ENCODE peak calls at places on chromosome 19, in five cellular contexts. One of them, this sample, is unnamed. For H3K4me1, the result is how much of the 10 kb centered on the place peaks cover.

GRCh38 chr19:32396046-32396652 is 9.4 kb upstream of the DPY19L3 start:
- DNase-seq in H1: no peak
- DNase-seq in HepG2: no peak
- DNase-seq in SK-N-SH: no peak
- DNase-seq in GM12878: no peak
- DNase-seq in this sample: no peak

GRCh38 chr19:34493649-34494044 is 12.1 kb downstream of the WTIP start:
- DNase-seq in SK-N-SH: no peak
- DNase-seq in HepG2: no peak
- DNase-seq in GM12878: no peak
- DNase-seq in H1: no peak
- DNase-seq in this sample: no peak

GRCh38 chr19:55251296-55252081 is 7.3 kb downstream of the PPP6R1 start:
- DNase-seq in HepG2: no peak
- DNase-seq in H1: no peak
- DNase-seq in SK-N-SH: peak
- DNase-seq in GM12878: no peak
- DNase-seq in this sample: no peak

GRCh38 chr19:10219678-10220077 is 11.5 kb downstream of the S1PR2 start:
- DNase-seq in GM12878: peak
- DNase-seq in HepG2: peak
- DNase-seq in SK-N-SH: no peak
- DNase-seq in H1: no peak
- DNase-seq in this sample: peak

GRCh38 chr19:31350693-31351211 is 1.5 kb upstream of the TSHZ3 start:
- DNase-seq in GM12878: no peak
- DNase-seq in HepG2: no peak
- DNase-seq in SK-N-SH: peak
- DNase-seq in H1: peak
- DNase-seq in this sample: no peak

GRCh38 chr19:6713773-6714692 is 6.4 kb downstream of the C3 start:
- DNase-seq in SK-N-SH: no peak
- DNase-seq in H1: no peak
- DNase-seq in GM12878: no peak
- DNase-seq in HepG2: no peak
- DNase-seq in this sample: no peak

GRCh38 chr19:29687244-29687896 is 22.1 kb downstream of the PLEKHF1 start:
- DNase-seq in HepG2: no peak
- DNase-seq in GM12878: no peak
- DNase-seq in H1: no peak
- DNase-seq in SK-N-SH: no peak
- DNase-seq in this sample: no peak

GRCh38 chr19:58561373-58562125 is 3.1 kb upstream of the UBE2M start:
- DNase-seq in H1: no peak
- DNase-seq in GM12878: no peak
- DNase-seq in HepG2: no peak
- DNase-seq in SK-N-SH: no peak
- DNase-seq in this sample: no peak

GRCh38 chr19:15265849-15266248 is 33.6 kb upstream of the EPHX3 start:
- DNase-seq in SK-N-SH: peak
- DNase-seq in GM12878: no peak
- DNase-seq in HepG2: no peak
- DNase-seq in H1: no peak
- DNase-seq in this sample: no peak

GRCh38 chr19:7971553-7972520 is 28.4 kb upstream of the TIMM44 start:
- DNase-seq in GM12878: no peak
- DNase-seq in SK-N-SH: no peak
- DNase-seq in H1: no peak
- DNase-seq in HepG2: no peak
- DNase-seq in this sample: no peak

GRCh38 chr19:53621885-53622710 is 9.7 kb upstream of the DPRX start:
- DNase-seq in HepG2: peak
- DNase-seq in H1: no peak
- DNase-seq in SK-N-SH: no peak
- DNase-seq in GM12878: no peak
- DNase-seq in this sample: peak

DNA sequence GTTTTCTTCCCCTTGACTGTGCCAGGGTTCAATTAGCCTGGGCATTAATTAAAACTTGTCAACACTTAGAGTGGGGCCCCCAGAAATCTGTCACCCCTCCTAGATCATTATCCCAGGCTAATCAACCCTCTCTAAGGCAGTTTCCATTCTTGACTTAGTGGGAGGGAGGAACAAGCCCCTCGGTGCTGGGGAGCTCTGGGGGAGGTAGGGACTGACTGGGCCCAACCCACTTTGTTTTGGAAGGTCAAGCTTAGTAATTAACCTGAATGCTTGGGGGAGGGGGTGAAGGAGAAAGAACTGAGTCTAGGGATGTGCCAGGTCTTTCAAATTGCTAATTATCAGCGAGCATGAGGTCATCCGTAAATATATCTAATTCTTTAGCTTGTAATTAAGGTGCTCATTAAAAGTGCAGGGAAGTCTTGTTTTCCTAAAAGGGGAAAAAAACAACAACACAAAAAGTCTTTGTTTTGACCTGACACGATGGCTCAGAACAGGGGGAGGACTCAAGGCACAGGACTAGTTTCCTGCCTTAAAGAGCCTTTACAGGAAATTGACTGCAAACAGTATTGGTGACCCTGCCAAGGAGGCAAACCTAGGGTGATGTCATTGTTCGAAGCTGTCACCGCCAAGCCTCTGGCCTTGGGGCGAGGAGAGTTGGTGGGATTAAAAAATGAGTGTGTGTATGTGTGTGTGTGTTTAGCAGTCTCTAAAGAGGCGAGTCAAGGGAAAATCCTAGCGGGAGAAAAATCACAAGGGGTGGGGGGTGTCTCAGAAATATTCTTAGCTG is 19.4 kb downstream of the ACTN4 start:
- DNase-seq in H1: no peak
- DNase-seq in GM12878: no peak
- DNase-seq in HepG2: no peak
- DNase-seq in SK-N-SH: no peak
- DNase-seq in this sample: peak
- TF ChIP-seq YY1 in H1: no peak
- TF ChIP-seq YY1 in GM12878: no peak
- TF ChIP-seq YY1 in HepG2: no peak
- TF ChIP-seq YY1 in SK-N-SH: no peak
- TF ChIP-seq YY1 in this sample: no peak

DNA sequence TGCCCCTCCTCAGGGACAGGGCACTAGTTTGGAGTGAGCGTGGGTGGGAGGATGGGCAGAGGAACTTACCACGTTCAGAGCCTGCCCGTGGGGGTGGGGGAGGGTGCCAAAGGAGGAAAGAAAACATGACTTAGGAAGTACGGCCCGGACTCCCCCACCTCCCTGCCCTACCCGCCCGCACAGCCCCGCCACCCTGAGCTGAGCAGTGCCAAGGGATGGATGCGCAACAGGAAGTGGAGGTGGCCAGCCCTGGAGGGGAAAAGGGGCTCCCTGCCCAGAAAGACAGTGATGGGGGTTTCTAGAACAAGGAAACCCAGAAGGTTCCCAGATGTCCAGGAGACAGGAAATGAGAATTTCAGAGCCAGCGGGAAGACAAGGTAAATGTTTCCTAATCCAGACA is 6.3 kb downstream of the TEAD2 start:
- DNase-seq in SK-N-SH: no peak
- DNase-seq in GM12878: no peak
- DNase-seq in H1: no peak
- DNase-seq in HepG2: no peak
- DNase-seq in this sample: no peak
- H3K9ac ChIP-seq in SK-N-SH: no peak
- H3K9ac ChIP-seq in GM12878: no peak
- H3K9ac ChIP-seq in H1: no peak
- H3K9ac ChIP-seq in HepG2: peak
- H3K9ac ChIP-seq in this sample: no peak

GRCh38 chr19:18304194-18304495 is 18.7 kb downstream of the LSM4 start:
- DNase-seq in H1: no peak
- DNase-seq in GM12878: no peak
- DNase-seq in HepG2: no peak
- DNase-seq in SK-N-SH: no peak
- DNase-seq in this sample: no peak
- H3K4me1 ChIP-seq in H1: under half
- H3K4me1 ChIP-seq in GM12878: under half
- H3K4me1 ChIP-seq in HepG2: half or more
- H3K4me1 ChIP-seq in SK-N-SH: under half
- H3K4me1 ChIP-seq in this sample: under half

DNA sequence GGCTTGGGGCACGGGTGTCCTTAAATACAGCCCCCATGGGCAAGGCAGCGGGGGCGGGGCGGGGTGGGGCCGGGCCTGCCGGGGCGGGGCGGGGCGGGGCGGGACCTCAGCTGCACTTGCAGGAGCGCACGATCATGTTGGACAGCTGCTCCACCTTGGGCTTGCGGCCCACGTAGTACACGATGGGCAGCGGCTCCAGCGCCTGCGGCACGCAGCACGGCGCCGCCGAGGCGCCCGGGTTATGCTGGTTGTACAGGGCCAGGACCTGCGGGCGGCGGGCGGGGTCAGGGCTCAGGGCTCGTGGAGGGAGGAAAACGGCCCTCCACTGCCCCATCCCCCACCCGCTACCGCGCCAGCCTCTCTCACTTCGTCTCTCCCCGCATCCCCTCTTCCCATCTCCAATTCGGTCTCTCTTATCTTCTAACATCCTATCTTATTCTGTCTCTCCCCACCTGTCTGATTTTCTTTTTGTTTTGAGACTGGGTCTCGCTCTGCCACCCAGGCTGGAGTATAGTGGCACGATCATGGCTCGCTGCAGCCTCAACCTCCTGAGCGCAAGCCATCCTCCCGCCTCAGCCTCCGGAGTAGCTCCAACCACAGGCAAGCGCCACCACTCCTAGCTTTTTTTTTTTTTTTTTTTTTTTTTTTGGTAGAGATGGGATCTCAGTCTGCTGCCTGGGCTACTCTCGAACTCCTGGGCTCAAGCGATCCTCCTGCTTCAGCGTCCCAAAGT is 21.1 kb downstream of the CCDC97 start:
- DNase-seq in H1: no peak
- DNase-seq in GM12878: no peak
- DNase-seq in HepG2: no peak
- DNase-seq in SK-N-SH: peak
- DNase-seq in this sample: no peak
- TF ChIP-seq YY1 in H1: no peak
- TF ChIP-seq YY1 in GM12878: no peak
- TF ChIP-seq YY1 in HepG2: no peak
- TF ChIP-seq YY1 in SK-N-SH: no peak
- TF ChIP-seq YY1 in this sample: no peak

GRCh38 chr19:13835791-13836723 is 40.8 kb downstream of the ZSWIM4 start:
- DNase-seq in GM12878: no peak
- DNase-seq in SK-N-SH: no peak
- DNase-seq in H1: no peak
- DNase-seq in HepG2: no peak
- DNase-seq in this sample: no peak
- H3K9ac ChIP-seq in GM12878: no peak
- H3K9ac ChIP-seq in SK-N-SH: peak
- H3K9ac ChIP-seq in H1: no peak
- H3K9ac ChIP-seq in HepG2: no peak
- H3K9ac ChIP-seq in this sample: peak

GRCh38 chr19:46717034-46717715 is at the start of gene PRKD2:
- DNase-seq in HepG2: peak
- DNase-seq in GM12878: no peak
- DNase-seq in SK-N-SH: peak
- DNase-seq in H1: peak
- DNase-seq in this sample: peak

GRCh38 chr19:46714523-46715106 is 2.3 kb downstream of the PRKD2 start:
- DNase-seq in HepG2: no peak
- DNase-seq in SK-N-SH: no peak
- DNase-seq in H1: peak
- DNase-seq in GM12878: no peak
- DNase-seq in this sample: no peak

GRCh38 chr19:46716672-46717033 is 261 bp downstream of the PRKD2 start:
- DNase-seq in H1: no peak
- DNase-seq in GM12878: no peak
- DNase-seq in HepG2: no peak
- DNase-seq in SK-N-SH: no peak
- DNase-seq in this sample: no peak

GRCh38 chr19:46715620-46716012 is 1.3 kb downstream of the PRKD2 start:
- DNase-seq in GM12878: no peak
- DNase-seq in H1: no peak
- DNase-seq in HepG2: no peak
- DNase-seq in SK-N-SH: no peak
- DNase-seq in this sample: no peak

GRCh38 chr19:46716013-46716671 is 772 bp downstream of the PRKD2 start:
- DNase-seq in SK-N-SH: peak
- DNase-seq in GM12878: no peak
- DNase-seq in H1: peak
- DNase-seq in HepG2: no peak
- DNase-seq in this sample: no peak
- H3K4me1 ChIP-seq in SK-N-SH: under half
- H3K4me1 ChIP-seq in GM12878: under half
- H3K4me1 ChIP-seq in H1: under half
- H3K4me1 ChIP-seq in HepG2: under half
- H3K4me1 ChIP-seq in this sample: under half

GRCh38 chr19:49774969-49775368 is 8.2 kb downstream of the AP2A1 start:
- DNase-seq in GM12878: no peak
- DNase-seq in H1: no peak
- DNase-seq in SK-N-SH: no peak
- DNase-seq in HepG2: no peak
- DNase-seq in this sample: no peak

GRCh38 chr19:49775742-49776370 is 9.1 kb downstream of the AP2A1 start:
- DNase-seq in GM12878: no peak
- DNase-seq in SK-N-SH: no peak
- DNase-seq in H1: no peak
- DNase-seq in HepG2: no peak
- DNase-seq in this sample: no peak

GRCh38 chr19:49772850-49773432 is 6.1 kb downstream of the AP2A1 start:
- DNase-seq in HepG2: no peak
- DNase-seq in H1: no peak
- DNase-seq in GM12878: no peak
- DNase-seq in SK-N-SH: no peak
- DNase-seq in this sample: no peak

GRCh38 chr19:49771674-49772139 is 4.9 kb downstream of the AP2A1 start:
- DNase-seq in SK-N-SH: no peak
- DNase-seq in H1: no peak
- DNase-seq in GM12878: no peak
- DNase-seq in HepG2: peak
- DNase-seq in this sample: no peak

GRCh38 chr19:49773663-49774305 is 7.0 kb downstream of the AP2A1 start:
- DNase-seq in SK-N-SH: no peak
- DNase-seq in HepG2: no peak
- DNase-seq in H1: no peak
- DNase-seq in GM12878: no peak
- DNase-seq in this sample: no peak
- TF ChIP-seq YY1 in SK-N-SH: no peak
- TF ChIP-seq YY1 in HepG2: no peak
- TF ChIP-seq YY1 in H1: no peak
- TF ChIP-seq YY1 in GM12878: no peak
- TF ChIP-seq YY1 in this sample: no peak

DNA sequence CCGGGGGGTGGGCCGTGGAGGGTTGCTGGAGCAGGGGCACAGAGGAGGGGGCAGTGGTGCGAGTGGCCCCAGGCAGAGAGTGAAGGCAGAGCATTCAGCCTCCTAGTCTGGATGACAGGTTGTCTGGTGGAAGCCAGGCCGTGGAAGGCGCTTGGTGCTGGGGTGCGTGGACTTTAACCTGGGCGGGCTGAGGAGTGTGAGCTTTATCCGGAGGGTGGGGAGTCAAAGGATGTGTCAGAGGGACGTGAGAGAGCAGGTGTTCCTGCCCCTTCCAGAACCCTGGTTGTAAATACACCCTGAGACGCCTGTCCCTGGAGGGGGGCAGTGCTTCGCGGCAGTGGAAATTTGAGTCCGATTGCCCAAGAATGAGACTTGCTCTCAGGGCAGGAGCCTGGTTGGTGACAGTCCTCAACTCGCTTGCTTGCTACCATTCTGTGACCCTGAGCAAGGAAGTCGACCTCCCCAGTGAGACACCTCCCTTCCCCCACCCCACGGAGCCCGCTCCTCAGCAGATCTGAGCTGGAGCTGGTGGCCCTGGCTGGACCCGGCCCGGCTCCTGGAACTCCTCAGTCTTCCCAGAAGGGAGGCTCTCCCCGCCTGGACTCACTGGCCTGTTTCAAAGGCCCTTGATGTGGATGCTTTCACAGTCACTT is 2.3 kb downstream of the SPPL2B start:
- DNase-seq in GM12878: no peak
- DNase-seq in SK-N-SH: no peak
- DNase-seq in HepG2: peak
- DNase-seq in H1: peak
- DNase-seq in this sample: no peak
- H3K9ac ChIP-seq in GM12878: no peak
- H3K9ac ChIP-seq in SK-N-SH: no peak
- H3K9ac ChIP-seq in HepG2: peak
- H3K9ac ChIP-seq in H1: no peak
- H3K9ac ChIP-seq in this sample: peak